ENCODE peak calls at places on chromosome 14, in four cellular contexts. One of them, this sample, is unnamed. For H3K27me3, the result is how much of the 10 kb centered on the place peaks cover.

GRCh38 chr14:61406670-61407069 is 85.3 kb downstream of the PRKCH start:
- DNase-seq in H9: no peak
- DNase-seq in neuronal stem cell: no peak
- DNase-seq in H1: no peak
- DNase-seq in this sample: no peak

GRCh38 chr14:72472845-72473244 is 421.1 kb downstream of the DPF3 start:
- DNase-seq in neuronal stem cell: no peak
- DNase-seq in H1: no peak
- DNase-seq in H9: no peak
- DNase-seq in this sample: no peak

GRCh38 chr14:100114109-100114765 is 45.2 kb downstream of the DEGS2 start:
- DNase-seq in H1: no peak
- DNase-seq in H9: no peak
- DNase-seq in neuronal stem cell: no peak
- DNase-seq in this sample: no peak

GRCh38 chr14:32728957-32729356 is 209.7 kb upstream of the NPAS3 start:
- DNase-seq in H9: no peak
- DNase-seq in H1: no peak
- DNase-seq in neuronal stem cell: peak
- DNase-seq in this sample: peak

GRCh38 chr14:68361231-68361630 is 431.6 kb downstream of the ZFP36L1 start:
- DNase-seq in H1: no peak
- DNase-seq in H9: no peak
- DNase-seq in neuronal stem cell: no peak
- DNase-seq in this sample: peak

GRCh38 chr14:94886931-94887330 is 117.0 kb upstream of the GSC start:
- DNase-seq in H1: no peak
- DNase-seq in neuronal stem cell: no peak
- DNase-seq in H9: no peak
- DNase-seq in this sample: no peak

GRCh38 chr14:105168496-105168978 is at the start of gene JAG2:
- DNase-seq in H1: no peak
- DNase-seq in H9: peak
- DNase-seq in neuronal stem cell: peak
- DNase-seq in this sample: no peak

GRCh38 chr14:35158951-35159653 is 36.8 kb downstream of the PRORP start:
- DNase-seq in neuronal stem cell: peak
- DNase-seq in H1: no peak
- DNase-seq in H9: no peak
- DNase-seq in this sample: peak

GRCh38 chr14:77099425-77100167 is 1.5 kb downstream of the CIPC start:
- DNase-seq in neuronal stem cell: no peak
- DNase-seq in H1: no peak
- DNase-seq in H9: no peak
- DNase-seq in this sample: peak

GRCh38 chr14:85248881-85249635 is 280.9 kb upstream of the FLRT2 start:
- DNase-seq in neuronal stem cell: no peak
- DNase-seq in H9: no peak
- DNase-seq in H1: no peak
- DNase-seq in this sample: no peak

GRCh38 chr14:22489247-22489551 is 99.8 kb downstream of the DAD1 start:
- DNase-seq in neuronal stem cell: no peak
- DNase-seq in H1: no peak
- DNase-seq in H9: no peak
- DNase-seq in this sample: no peak

GRCh38 chr14:62667515-62667914 is 377.7 kb downstream of the KCNH5 start:
- DNase-seq in H9: no peak
- DNase-seq in H1: no peak
- DNase-seq in neuronal stem cell: no peak
- DNase-seq in this sample: no peak

GRCh38 chr14:23154876-23155587 is 28.4 kb downstream of the SLC7A8 start:
- DNase-seq in neuronal stem cell: no peak
- DNase-seq in H9: peak
- DNase-seq in H1: peak
- DNase-seq in this sample: peak

GRCh38 chr14:56122306-56122705 is 4.1 kb downstream of the PELI2 start:
- DNase-seq in neuronal stem cell: no peak
- DNase-seq in H9: no peak
- DNase-seq in H1: no peak
- DNase-seq in this sample: no peak

GRCh38 chr14:31070431-31070830 is 44.3 kb upstream of the STRN3 start:
- DNase-seq in H1: no peak
- DNase-seq in neuronal stem cell: no peak
- DNase-seq in H9: no peak
- DNase-seq in this sample: peak

GRCh38 chr14:92472860-92473259 is 40.7 kb upstream of the RIN3 start:
- DNase-seq in H9: no peak
- DNase-seq in neuronal stem cell: no peak
- DNase-seq in H1: peak
- DNase-seq in this sample: no peak

GRCh38 chr14:59249029-59249428 is 60.6 kb downstream of the DAAM1 start:
- DNase-seq in neuronal stem cell: no peak
- DNase-seq in H1: no peak
- DNase-seq in H9: no peak
- DNase-seq in this sample: no peak

GRCh38 chr14:40312296-40312695 is 880.1 kb upstream of the FBXO33 start:
- DNase-seq in H9: no peak
- DNase-seq in H1: no peak
- DNase-seq in neuronal stem cell: no peak
- DNase-seq in this sample: no peak

GRCh38 chr14:93044116-93044515 is 71.6 kb downstream of the ITPK1 start:
- DNase-seq in neuronal stem cell: no peak
- DNase-seq in H9: no peak
- DNase-seq in H1: no peak
- DNase-seq in this sample: no peak

GRCh38 chr14:43338713-43339112 is 1168.4 kb downstream of the FSCB start:
- DNase-seq in H9: no peak
- DNase-seq in neuronal stem cell: no peak
- DNase-seq in H1: no peak
- DNase-seq in this sample: no peak

GRCh38 chr14:22898302-22898894 is 15.4 kb downstream of the REM2 start:
- DNase-seq in H1: no peak
- DNase-seq in neuronal stem cell: no peak
- DNase-seq in H9: no peak
- DNase-seq in this sample: peak

GRCh38 chr14:86035882-86036281 is 505.9 kb downstream of the FLRT2 start:
- DNase-seq in neuronal stem cell: no peak
- DNase-seq in H1: peak
- DNase-seq in H9: peak
- DNase-seq in this sample: peak

GRCh38 chr14:60331201-60332045 is 82.4 kb downstream of the PPM1A start:
- DNase-seq in H9: peak
- DNase-seq in neuronal stem cell: peak
- DNase-seq in H1: peak
- DNase-seq in this sample: peak

GRCh38 chr14:64550539-64551333 is 975 bp downstream of the PPP1R36 start:
- DNase-seq in H1: no peak
- DNase-seq in H9: no peak
- DNase-seq in neuronal stem cell: no peak
- DNase-seq in this sample: no peak

GRCh38 chr14:105018414-105018813 is 2.5 kb downstream of the CDCA4 start:
- DNase-seq in neuronal stem cell: no peak
- DNase-seq in H9: no peak
- DNase-seq in H1: no peak
- DNase-seq in this sample: no peak

GRCh38 chr14:65115615-65116014 is 13.3 kb upstream of the MAX start:
- DNase-seq in H1: no peak
- DNase-seq in H9: no peak
- DNase-seq in neuronal stem cell: no peak
- DNase-seq in this sample: no peak

GRCh38 chr14:64507376-64508156 is 3.0 kb downstream of the ZBTB1 start:
- DNase-seq in neuronal stem cell: no peak
- DNase-seq in H1: no peak
- DNase-seq in H9: no peak
- DNase-seq in this sample: peak

GRCh38 chr14:96086032-96086431 is 46.9 kb downstream of the C14orf132 start:
- DNase-seq in H1: no peak
- DNase-seq in neuronal stem cell: no peak
- DNase-seq in H9: no peak
- DNase-seq in this sample: peak

GRCh38 chr14:101757064-101757838 is 4.3 kb upstream of the PPP2R5C start:
- DNase-seq in neuronal stem cell: no peak
- DNase-seq in H9: no peak
- DNase-seq in H1: no peak
- DNase-seq in this sample: no peak
- H3K27me3 ChIP-seq in neuronal stem cell: under half
- H3K27me3 ChIP-seq in H9: under half
- H3K27me3 ChIP-seq in H1: under half
- H3K27me3 ChIP-seq in this sample: under half

GRCh38 chr14:88935083-88935482 is 110.6 kb downstream of the TTC8 start:
- DNase-seq in H9: no peak
- DNase-seq in H1: no peak
- DNase-seq in neuronal stem cell: no peak
- DNase-seq in this sample: no peak
- H2BK15ac ChIP-seq in H9: no peak
- H2BK15ac ChIP-seq in H1: no peak
- H2BK15ac ChIP-seq in neuronal stem cell: no peak
- H2BK15ac ChIP-seq in this sample: no peak

DNA sequence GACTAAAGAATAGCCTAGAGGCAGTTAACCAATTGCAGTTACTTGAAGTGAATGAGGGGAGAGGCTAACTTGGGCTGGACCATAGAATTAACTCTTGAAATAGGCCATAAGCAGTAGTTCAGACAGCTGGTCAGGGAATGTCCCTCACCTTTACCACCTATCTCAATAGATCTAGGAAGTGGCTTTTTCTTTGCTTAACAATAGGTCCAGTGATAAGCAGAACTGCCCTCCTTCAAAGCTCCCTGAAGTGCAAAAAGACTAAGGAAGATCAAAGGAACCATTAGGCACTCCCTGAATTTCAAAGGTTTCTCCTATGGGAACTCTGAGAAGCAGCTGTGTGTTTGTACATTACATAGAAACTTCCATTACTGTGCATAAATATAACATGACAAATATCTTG is 7.3 kb upstream of the NAA30 start:
- DNase-seq in H9: no peak
- DNase-seq in H1: no peak
- DNase-seq in neuronal stem cell: no peak
- DNase-seq in this sample: peak
- H2AFZ ChIP-seq in H9: no peak
- H2AFZ ChIP-seq in H1: no peak
- H2AFZ ChIP-seq in neuronal stem cell: no peak
- H2AFZ ChIP-seq in this sample: no peak

GRCh38 chr14:21455912-21456667 is at the start of gene CHD8:
- DNase-seq in neuronal stem cell: peak
- DNase-seq in H1: peak
- DNase-seq in H9: peak
- DNase-seq in this sample: peak
- H3K27me3 ChIP-seq in neuronal stem cell: under half
- H3K27me3 ChIP-seq in H1: under half
- H3K27me3 ChIP-seq in H9: under half
- H3K27me3 ChIP-seq in this sample: under half

GRCh38 chr14:103142031-103142430 is 18.8 kb downstream of the TNFAIP2 start:
- DNase-seq in neuronal stem cell: no peak
- DNase-seq in H9: no peak
- DNase-seq in H1: no peak
- DNase-seq in this sample: no peak
- H2BK15ac ChIP-seq in neuronal stem cell: no peak
- H2BK15ac ChIP-seq in H9: no peak
- H2BK15ac ChIP-seq in H1: no peak
- H2BK15ac ChIP-seq in this sample: no peak

DNA sequence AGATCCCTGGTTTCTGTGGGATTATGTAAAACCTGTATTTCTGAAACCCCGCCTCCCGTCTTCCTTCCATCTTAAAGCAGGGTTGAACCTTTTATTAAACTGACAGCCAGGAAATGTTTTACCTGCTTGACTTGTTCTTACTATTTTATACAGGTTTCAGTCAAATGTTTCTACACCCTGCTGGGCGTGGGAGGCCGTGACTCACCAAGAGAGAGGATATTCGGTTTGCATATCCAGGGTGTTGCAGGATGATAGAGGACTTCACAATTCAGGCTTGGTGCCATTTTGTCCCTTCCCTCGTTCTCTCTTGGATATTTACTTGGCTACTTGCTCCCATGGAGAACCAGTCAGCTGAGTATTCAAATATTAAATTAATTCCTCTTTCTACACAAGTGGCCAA is 69.7 kb downstream of the ARF6 start:
- DNase-seq in neuronal stem cell: no peak
- DNase-seq in H1: no peak
- DNase-seq in H9: no peak
- DNase-seq in this sample: no peak
- H2AFZ ChIP-seq in neuronal stem cell: no peak
- H2AFZ ChIP-seq in H1: peak
- H2AFZ ChIP-seq in H9: peak
- H2AFZ ChIP-seq in this sample: no peak

GRCh38 chr14:36583242-36584166 is 1.1 kb upstream of the NKX2-8 start:
- DNase-seq in neuronal stem cell: no peak
- DNase-seq in H1: peak
- DNase-seq in H9: peak
- DNase-seq in this sample: peak

GRCh38 chr14:36582011-36582873 is at the start of gene NKX2-8:
- DNase-seq in H1: peak
- DNase-seq in neuronal stem cell: no peak
- DNase-seq in H9: peak
- DNase-seq in this sample: no peak

GRCh38 chr14:36584167-36584811 is 1.9 kb upstream of the NKX2-8 start:
- DNase-seq in H1: no peak
- DNase-seq in neuronal stem cell: no peak
- DNase-seq in H9: no peak
- DNase-seq in this sample: no peak

GRCh38 chr14:36582874-36583241 is 444 bp upstream of the NKX2-8 start:
- DNase-seq in neuronal stem cell: no peak
- DNase-seq in H9: no peak
- DNase-seq in H1: no peak
- DNase-seq in this sample: no peak

DNA sequence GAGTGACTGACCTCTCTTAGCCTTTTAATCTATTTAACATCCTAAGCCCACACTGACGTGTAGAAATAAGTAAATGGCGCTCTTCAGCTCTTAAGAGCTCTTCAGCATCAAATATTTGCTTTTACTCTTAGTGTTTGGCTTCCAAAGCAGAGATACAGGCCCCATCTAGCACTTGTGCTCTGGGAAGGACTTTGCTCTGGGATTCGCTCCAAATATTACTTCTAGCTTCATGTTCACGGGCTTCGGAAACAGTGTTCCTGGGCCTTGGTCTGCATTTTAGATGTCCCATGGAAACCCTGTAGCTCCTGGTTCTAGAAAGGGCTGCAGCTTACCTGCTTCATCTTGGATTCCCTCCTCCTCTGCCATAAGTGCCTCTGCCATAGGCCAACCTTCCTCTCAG is 2.7 kb upstream of the NKX2-8 start:
- DNase-seq in H1: no peak
- DNase-seq in H9: no peak
- DNase-seq in neuronal stem cell: no peak
- DNase-seq in this sample: no peak
- H3K27me3 ChIP-seq in H1: half or more
- H3K27me3 ChIP-seq in H9: half or more
- H3K27me3 ChIP-seq in neuronal stem cell: half or more
- H3K27me3 ChIP-seq in this sample: half or more

GRCh38 chr14:73795466-73795865 is 56.2 kb upstream of the PTGR2 start:
- DNase-seq in H1: no peak
- DNase-seq in neuronal stem cell: no peak
- DNase-seq in H9: no peak
- DNase-seq in this sample: no peak
- H2BK15ac ChIP-seq in H1: no peak
- H2BK15ac ChIP-seq in neuronal stem cell: no peak
- H2BK15ac ChIP-seq in H9: no peak
- H2BK15ac ChIP-seq in this sample: no peak

This sample was measured in mesenchymal stem cell.